ENCODE peak calls at places on chromosomes 4 and X, in ten cellular contexts. A is endothelial cell, R is mucosa of descending colon, D is psoas muscle, X is thyroid gland, U is nephron progenitor cell, K is AG09309, N is heart left ventricle, E is ovary, C is MCF 10A. L is an unnamed sample.

GRCh38 chr4:69360271-69360670 is 80.0 kb downstream of the UGT2B28 start:
- DNase-seq in A (no peak), R (peak), D (no peak), X (no peak), U (no peak), K (no peak), N (no peak), E (no peak), C (peak), L (no peak)

GRCh38 chrX:136694491-136695087 is 46.6 kb downstream of the CD40LG start:
- DNase-seq in A (no peak), R (no peak), D (no peak), X (no peak), U (peak), K (peak), N (no peak), E (no peak), C (peak), L (peak)

GRCh38 chrX:123884809-123885408 is 25.1 kb downstream of the XIAP start:
- DNase-seq in A (peak), R (peak), D (no peak), X (peak), U (peak), K (peak), N (no peak), E (no peak), C (peak), L (peak)

GRCh38 chrX:22338740-22339139 is 66.0 kb downstream of the CBLL2 start:
- DNase-seq in A (no peak), R (no peak), D (no peak), X (no peak), U (no peak), K (no peak), N (no peak), E (no peak), C (no peak), L (no peak)

GRCh38 chr4:85854543-85854942 is 379.6 kb downstream of the ARHGAP24 start:
- DNase-seq in A (no peak), R (no peak), D (no peak), X (no peak), U (no peak), K (no peak), N (no peak), E (no peak), C (no peak), L (no peak)

GRCh38 chrX:151935358-151935757 is 22.7 kb downstream of the MAGEA4 start:
- DNase-seq in A (no peak), R (no peak), D (no peak), X (no peak), U (no peak), K (no peak), N (no peak), E (no peak), C (no peak), L (no peak)

GRCh38 chrX:101260435-101260834 is 30.7 kb downstream of the TAF7L start:
- DNase-seq in A (peak), R (peak), D (no peak), X (no peak), U (no peak), K (no peak), N (no peak), E (no peak), C (peak), L (no peak)

GRCh38 chr4:161419822-161420221 is 744.0 kb downstream of the FSTL5 start:
- DNase-seq in A (peak), R (peak), D (no peak), X (no peak), U (no peak), K (no peak), N (no peak), E (no peak), C (peak), L (no peak)

GRCh38 chr4:185186769-185187168 is 17.0 kb downstream of the CFAP97 start:
- DNase-seq in A (no peak), R (no peak), D (no peak), X (no peak), U (no peak), K (no peak), N (no peak), E (no peak), C (no peak), L (no peak)

GRCh38 chr4:57462843-57463242 is 352.7 kb upstream of the IGFBP7 start:
- DNase-seq in A (no peak), R (peak), D (no peak), X (no peak), U (no peak), K (no peak), N (no peak), E (no peak), C (no peak), L (no peak)

GRCh38 chrX:129798888-129799287 is 19.1 kb downstream of the SASH3 start:
- DNase-seq in A (no peak), R (no peak), D (no peak), X (no peak), U (no peak), K (no peak), N (no peak), E (no peak), C (no peak), L (no peak)

GRCh38 chr4:93841803-93842202 is 13.2 kb downstream of the ATOH1 start:
- DNase-seq in A (no peak), R (no peak), D (no peak), X (no peak), U (no peak), K (no peak), N (no peak), E (no peak), C (no peak), L (no peak)

GRCh38 chr4:1522606-1523005 is 116.4 kb upstream of the NKX1-1 start:
- DNase-seq in A (no peak), R (no peak), D (peak), X (no peak), U (peak), K (no peak), N (no peak), E (peak), C (no peak), L (no peak)

GRCh38 chrX:65601126-65601525 is 66.3 kb upstream of the MSN start:
- DNase-seq in A (no peak), R (no peak), D (no peak), X (no peak), U (no peak), K (no peak), N (no peak), E (no peak), C (no peak), L (no peak)

GRCh38 chr4:1288786-1289185 is 905 bp upstream of the MAEA start:
- DNase-seq in A (no peak), R (no peak), D (no peak), X (no peak), U (no peak), K (no peak), N (no peak), E (no peak), C (no peak), L (no peak)

GRCh38 chrX:132219343-132219768 is at the start of gene RAP2C:
- DNase-seq in A (peak), R (peak), D (peak), X (peak), U (peak), K (peak), N (peak), E (peak), C (peak), L (peak)

GRCh38 chrX:74351760-74352159 is 47.8 kb downstream of the ZCCHC13 start:
- DNase-seq in A (no peak), R (no peak), D (no peak), X (no peak), U (no peak), K (no peak), N (no peak), E (no peak), C (no peak), L (no peak)

GRCh38 chr4:5923306-5923830 is 30.5 kb upstream of the CRMP1 start:
- DNase-seq in A (no peak), R (no peak), D (no peak), X (no peak), U (no peak), K (no peak), N (no peak), E (no peak), C (no peak), L (no peak)

GRCh38 chrX:11424903-11425674 is 131.9 kb downstream of the AMELX start:
- DNase-seq in A (no peak), R (no peak), D (no peak), X (no peak), U (no peak), K (no peak), N (no peak), E (no peak), C (no peak), L (no peak)

GRCh38 chrX:11421816-11422528 is 128.8 kb downstream of the AMELX start:
- DNase-seq in A (no peak), R (no peak), D (no peak), X (no peak), U (no peak), K (no peak), N (no peak), E (no peak), C (no peak), L (no peak)

GRCh38 chrX:11422529-11422857 is 129.3 kb downstream of the AMELX start:
- DNase-seq in A (no peak), R (no peak), D (no peak), X (no peak), U (no peak), K (no peak), N (no peak), E (no peak), C (no peak), L (no peak)

GRCh38 chrX:11423949-11424348 is 130.7 kb downstream of the AMELX start:
- DNase-seq in A (no peak), R (no peak), D (no peak), X (no peak), U (no peak), K (no peak), N (no peak), E (no peak), C (no peak), L (no peak)

GRCh38 chrX:11423362-11423818 is 130.2 kb downstream of the AMELX start:
- DNase-seq in A (no peak), R (peak), D (peak), X (no peak), U (no peak), K (no peak), N (no peak), E (no peak), C (peak), L (peak)
- TF ChIP-seq CTCF in A (no peak), R (no peak), D (no peak), X (no peak), U (no peak), K (no peak), N (no peak), E (no peak), C (no peak), L (no peak)

GRCh38 chr4:40283968-40284367 is 51.2 kb upstream of the CHRNA9 start:
- DNase-seq in A (no peak), R (no peak), D (no peak), X (peak), U (no peak), K (no peak), N (no peak), E (no peak), C (peak), L (peak)
- TF ChIP-seq CTCF in A (no peak), R (no peak), D (no peak), X (no peak), U (no peak), K (no peak), N (no peak), E (no peak), C (no peak), L (no peak)

DNA sequence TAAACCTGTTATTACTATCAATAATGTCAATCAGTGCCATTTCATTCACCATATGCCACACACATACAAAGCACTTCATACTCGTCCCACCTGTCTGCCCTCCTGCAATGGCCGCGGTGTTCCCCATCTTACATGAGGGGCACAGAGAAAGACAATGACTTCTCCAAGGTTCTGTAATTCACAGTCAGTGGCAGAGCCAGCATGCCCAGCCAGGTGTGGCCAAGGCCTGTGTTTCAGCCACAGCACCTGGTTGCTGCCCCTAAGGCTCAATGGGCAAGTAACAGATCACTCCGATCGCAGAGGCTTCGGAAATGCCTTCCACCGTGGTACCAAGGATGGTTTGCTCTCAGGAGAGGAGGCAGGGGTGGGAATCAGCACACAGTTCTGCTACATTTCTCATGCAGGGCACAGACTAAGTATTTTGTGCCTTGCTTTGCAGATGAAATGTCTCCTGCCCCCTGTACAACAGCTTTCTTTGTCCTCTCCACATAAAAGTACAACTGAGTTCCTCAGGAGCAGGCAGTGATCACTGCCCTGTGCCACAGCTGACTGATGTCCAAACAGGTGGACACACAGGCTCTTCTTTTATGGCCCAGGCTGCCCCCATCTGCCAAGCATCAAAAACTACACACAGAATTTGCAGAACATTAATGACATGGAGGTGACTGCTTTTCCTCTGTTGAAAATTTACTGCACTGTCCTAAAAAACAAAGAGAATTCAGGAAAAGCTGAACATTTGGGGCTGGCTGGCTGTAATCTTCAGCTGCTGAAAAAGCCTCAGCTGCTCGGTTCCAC is 10.8 kb downstream of the AFAP1 start:
- DNase-seq in A (no peak), R (no peak), D (no peak), X (peak), U (no peak), K (no peak), N (no peak), E (no peak), C (peak), L (no peak)
- TF ChIP-seq CTCF in A (no peak), R (no peak), D (peak), X (peak), U (no peak), K (peak), N (peak), E (no peak), C (peak), L (peak)

GRCh38 chr4:10015140-10015753 is 6.0 kb downstream of the SLC2A9 start:
- DNase-seq in A (peak), R (peak), D (no peak), X (peak), U (peak), K (no peak), N (no peak), E (peak), C (peak), L (no peak)
- TF ChIP-seq CTCF in A (peak), R (peak), D (peak), X (peak), U (peak), K (peak), N (peak), E (peak), C (peak), L (peak)

DNA sequence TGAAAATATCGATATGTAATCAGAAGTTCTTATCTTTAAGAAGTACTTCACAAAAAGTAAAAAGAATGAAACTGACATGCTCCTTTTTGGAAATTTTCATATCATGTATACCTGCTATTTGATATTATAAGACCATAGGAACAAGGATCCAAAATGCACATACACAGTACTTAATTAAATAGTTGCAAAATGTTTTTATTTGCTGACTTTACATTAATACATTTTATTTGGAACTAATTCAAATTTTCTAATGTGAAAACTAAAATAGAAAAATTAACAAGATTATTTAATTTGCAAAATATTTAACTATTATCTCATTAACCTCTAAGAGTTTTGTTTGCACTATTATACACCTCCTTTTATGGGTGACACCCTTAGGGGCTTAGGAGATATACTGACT is 155.0 kb downstream of the TRAM1L1 start:
- DNase-seq in A (no peak), R (no peak), D (no peak), X (no peak), U (no peak), K (no peak), N (no peak), E (no peak), C (no peak), L (no peak)
- TF ChIP-seq CTCF in A (no peak), R (no peak), D (no peak), X (no peak), U (no peak), K (no peak), N (no peak), E (no peak), C (no peak), L (no peak)

DNA sequence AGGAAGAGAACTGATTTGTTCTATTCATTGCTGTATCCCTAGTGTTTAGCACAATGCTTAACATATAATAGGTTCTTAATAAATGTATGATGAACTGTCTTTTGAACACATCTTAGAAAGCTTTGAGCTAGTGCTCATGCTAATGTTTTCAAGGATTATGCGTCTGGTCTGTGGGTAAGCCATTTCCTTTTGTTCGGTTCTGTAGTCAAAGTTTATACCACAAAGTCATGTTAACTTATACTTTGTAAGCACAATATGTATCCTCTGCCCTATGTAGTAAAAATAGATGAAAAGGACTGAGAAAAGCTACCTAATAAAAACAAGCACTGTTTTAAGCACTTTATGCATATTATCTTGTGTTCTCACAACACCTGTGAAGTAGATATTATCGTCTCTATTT is 301.9 kb downstream of the GLUD2 start:
- DNase-seq in A (no peak), R (no peak), D (no peak), X (no peak), U (no peak), K (no peak), N (no peak), E (no peak), C (no peak), L (no peak)
- TF ChIP-seq CTCF in A (no peak), R (no peak), D (no peak), X (no peak), U (no peak), K (no peak), N (no peak), E (no peak), C (no peak), L (no peak)

DNA sequence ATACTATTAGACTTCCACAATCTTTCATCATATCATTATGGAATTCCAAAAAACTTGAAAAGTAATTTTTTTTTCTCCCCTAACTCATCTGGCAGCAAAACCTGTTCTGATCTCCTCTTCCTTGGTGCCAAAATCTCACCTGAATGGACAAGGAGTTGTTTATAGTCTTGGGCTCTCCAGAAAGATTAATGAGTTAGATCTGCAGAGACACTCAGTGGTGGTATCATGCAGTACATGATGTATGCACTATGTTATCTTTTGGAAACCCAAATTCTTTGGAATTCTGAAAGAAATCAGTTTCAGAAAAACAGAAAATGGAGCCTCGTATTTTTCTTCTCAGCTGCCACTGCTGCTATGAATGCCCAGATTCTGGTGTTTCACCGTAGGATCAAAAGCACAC is 11.7 kb downstream of the GPM6B start:
- DNase-seq in A (no peak), R (no peak), D (no peak), X (no peak), U (no peak), K (no peak), N (no peak), E (no peak), C (no peak), L (no peak)
- TF ChIP-seq CTCF in A (no peak), R (no peak), D (no peak), X (peak), U (no peak), K (no peak), N (peak), E (no peak), C (no peak), L (no peak)

GRCh38 chrX:9708086-9708485 is 57.6 kb downstream of the GPR143 start:
- DNase-seq in A (no peak), R (no peak), D (no peak), X (no peak), U (no peak), K (no peak), N (no peak), E (no peak), C (no peak), L (no peak)
- TF ChIP-seq CTCF in A (no peak), R (no peak), D (no peak), X (no peak), U (no peak), K (no peak), N (no peak), E (no peak), C (no peak), L (no peak)

GRCh38 chr4:143021384-143021783 is 163.3 kb upstream of the USP38 start:
- DNase-seq in A (no peak), R (no peak), D (no peak), X (no peak), U (no peak), K (no peak), N (no peak), E (no peak), C (no peak), L (peak)

GRCh38 chr4:143026459-143027170 is 158.1 kb upstream of the USP38 start:
- DNase-seq in A (no peak), R (no peak), D (no peak), X (peak), U (no peak), K (no peak), N (no peak), E (no peak), C (peak), L (no peak)

GRCh38 chr4:143019351-143019750 is 165.4 kb upstream of the USP38 start:
- DNase-seq in A (no peak), R (no peak), D (no peak), X (no peak), U (no peak), K (no peak), N (no peak), E (no peak), C (no peak), L (no peak)

GRCh38 chr4:143023519-143023918 is 161.2 kb upstream of the USP38 start:
- DNase-seq in A (no peak), R (no peak), D (no peak), X (no peak), U (no peak), K (no peak), N (no peak), E (no peak), C (peak), L (no peak)

GRCh38 chr4:143025111-143025704 is 159.5 kb upstream of the USP38 start:
- DNase-seq in A (peak), R (peak), D (no peak), X (no peak), U (no peak), K (peak), N (no peak), E (no peak), C (peak), L (no peak)
- TF ChIP-seq CTCF in A (no peak), R (no peak), D (peak), X (peak), U (no peak), K (peak), N (peak), E (no peak), C (no peak), L (peak)